ENCODE peak calls at places on chromosomes 12 and 14, in eight cellular contexts. V is EH, E is NCI-H226, J is anterior cingulate cortex, G is ELF-1, F is GF-D8, W is RWPE1, N is HEK293T. P is an unnamed sample.

GRCh38 chr14:24816929-24817637 is 183.1 kb upstream of the GZMB start:
- DNase-seq in V (no peak), E (no peak), J (no peak), G (no peak), F (no peak), W (no peak), N (no peak), P (no peak)

GRCh38 chr14:99562848-99563748 is 40.9 kb downstream of the CCDC85C start:
- DNase-seq in V (peak), E (peak), J (peak), G (peak), F (no peak), W (peak), N (peak), P (peak)

GRCh38 chr14:95040723-95041476 is 116.4 kb downstream of the DICER1 start:
- DNase-seq in V (no peak), E (no peak), J (no peak), G (no peak), F (no peak), W (no peak), N (no peak), P (peak)

GRCh38 chr12:121748571-121749265 is 36.2 kb downstream of the TMEM120B start:
- DNase-seq in V (peak), E (peak), J (no peak), G (peak), F (no peak), W (no peak), N (peak), P (no peak)

GRCh38 chr14:32595496-32595895 is 266.4 kb downstream of the AKAP6 start:
- DNase-seq in V (no peak), E (no peak), J (no peak), G (no peak), F (no peak), W (no peak), N (no peak), P (no peak)

GRCh38 chr12:124457287-124458219 is 109.9 kb downstream of the NCOR2 start:
- DNase-seq in V (peak), E (peak), J (peak), G (peak), F (peak), W (no peak), N (no peak), P (peak)

GRCh38 chr12:72264548-72265175 is 7.5 kb upstream of the TRHDE start:
- DNase-seq in V (peak), E (peak), J (no peak), G (no peak), F (no peak), W (no peak), N (peak), P (no peak)

GRCh38 chr12:111673503-111673902 is 12.3 kb downstream of the BRAP start:
- DNase-seq in V (peak), E (no peak), J (no peak), G (no peak), F (no peak), W (no peak), N (no peak), P (no peak)

GRCh38 chr14:72894623-72895378 is 900 bp upstream of the DPF3 start:
- DNase-seq in V (peak), E (no peak), J (no peak), G (peak), F (no peak), W (peak), N (peak), P (peak)

GRCh38 chr12:132139912-132140311 is 4.2 kb downstream of the DDX51 start:
- DNase-seq in V (no peak), E (no peak), J (no peak), G (no peak), F (no peak), W (no peak), N (no peak), P (no peak)

GRCh38 chr12:15808250-15808971 is 19.2 kb upstream of the EPS8 start:
- DNase-seq in V (peak), E (no peak), J (no peak), G (no peak), F (no peak), W (no peak), N (no peak), P (no peak)